ENCODE peak calls at places on chromosomes 1 and 21, in nine cellular contexts. Q is GM23248, X is neuronal stem cell, S is adipocyte, H is fibroblast of lung, M is IMR-90, Y is astrocyte, R is DND-41, J is HCT116. P is an unnamed sample.

GRCh38 chr21:38917045-38917774 is 111.5 kb downstream of the ETS2 start:
- DNase-seq in H (no peak), S (no peak), Q (no peak), J (no peak), X (no peak), R (peak; percentile 32), Y (no peak), M (no peak), P (no peak)

GRCh38 chr1:19872190-19872589 is 10.0 kb upstream of the OTUD3 start:
- DNase-seq in Y (no peak), S (no peak), X (no peak), H (no peak), M (no peak), J (no peak), Q (peak; percentile 33), R (no peak), P (peak; percentile 83)

GRCh38 chr21:34565238-34565637 is 49.7 kb downstream of the RCAN1 start:
- DNase-seq in Q (no peak), M (no peak), J (no peak), S (no peak), H (no peak), Y (no peak), R (no peak), X (no peak), P (no peak)

GRCh38 chr1:10865518-10866313 is 69.3 kb upstream of the CASZ1 start:
- DNase-seq in Y (no peak), J (no peak), X (no peak), S (no peak), R (no peak), H (no peak), Q (no peak), M (no peak), P (no peak)

GRCh38 chr1:169692766-169693460 is 18.5 kb downstream of the SELL start:
- DNase-seq in Q (no peak), H (no peak), R (peak; percentile 75), X (no peak), M (no peak), S (no peak), Y (no peak), J (no peak), P (no peak)

GRCh38 chr1:232555581-232556189 is 74.2 kb downstream of the SIPA1L2 start:
- DNase-seq in R (no peak), H (no peak), Y (no peak), J (no peak), M (peak; percentile 67), Q (peak; percentile 9), X (no peak), S (no peak), P (no peak)

GRCh38 chr1:23736437-23737134 is 6.7 kb upstream of the ELOA start:
- DNase-seq in X (no peak), M (no peak), Q (no peak), S (no peak), H (no peak), Y (no peak), R (no peak), J (no peak), P (no peak)

GRCh38 chr1:119987689-119988088 is 81.8 kb downstream of the NOTCH2 start:
- DNase-seq in S (no peak), R (peak; percentile 16), H (no peak), J (no peak), M (no peak), Y (no peak), X (no peak), Q (no peak), P (no peak)

GRCh38 chr1:56948403-56949023 is 17.3 kb downstream of the C8B start:
- DNase-seq in X (no peak), S (peak; percentile 25), M (peak; percentile 6), Y (peak; percentile 38), J (no peak), H (peak; percentile 3), R (no peak), Q (peak; percentile 52), P (no peak)

GRCh38 chr1:3746389-3746783 is 5.9 kb upstream of the CCDC27 start:
- DNase-seq in H (no peak), S (no peak), M (no peak), X (no peak), Q (peak; percentile 35), R (no peak), Y (no peak), J (no peak), P (no peak)

GRCh38 chr1:3747903-3748302 is 4.3 kb upstream of the CCDC27 start:
- DNase-seq in H (no peak), Y (no peak), M (no peak), X (no peak), Q (no peak), S (no peak), J (no peak), R (no peak), P (no peak)

GRCh38 chr1:3745590-3746381 is 6.5 kb upstream of the CCDC27 start:
- DNase-seq in Q (peak; percentile 15), J (no peak), H (no peak), X (no peak), M (peak; percentile 5), R (no peak), S (no peak), Y (no peak), P (no peak)

GRCh38 chr1:3746784-3747521 is 5.3 kb upstream of the CCDC27 start:
- DNase-seq in Y (peak; percentile 48), H (peak; percentile 74), X (peak; percentile 70), J (no peak), Q (peak; percentile 79), R (no peak), S (peak; percentile 86), M (peak; percentile 55), P (peak; percentile 61)

GRCh38 chr1:3747522-3747848 is 4.8 kb upstream of the CCDC27 start:
- DNase-seq in Y (no peak), M (no peak), H (no peak), R (no peak), X (no peak), Q (no peak), J (no peak), S (no peak), P (no peak)
- H3K9ac ChIP-seq in Y (peak overlapping the region; percentile 77), M (peak overlapping the region; percentile 5), H (peak overlapping the region; percentile 62), R (no peak overlapping the region), X (no peak overlapping the region), Q (peak overlapping the region; percentile 71), J (no peak overlapping the region), S (peak overlapping the region; percentile 83), P (no peak overlapping the region)

GRCh38 chr1:199979071-199979470 is 48.4 kb upstream of the NR5A2 start:
- DNase-seq in M (no peak), J (no peak), S (no peak), X (no peak), H (no peak), Y (no peak), R (peak; percentile 5), Q (no peak), P (no peak)
- H3K9ac ChIP-seq in M (no peak overlapping the region), J (no peak overlapping the region), S (no peak overlapping the region), X (no peak overlapping the region), H (no peak overlapping the region), Y (no peak overlapping the region), R (no peak overlapping the region), Q (no peak overlapping the region), P (no peak overlapping the region)

DNA sequence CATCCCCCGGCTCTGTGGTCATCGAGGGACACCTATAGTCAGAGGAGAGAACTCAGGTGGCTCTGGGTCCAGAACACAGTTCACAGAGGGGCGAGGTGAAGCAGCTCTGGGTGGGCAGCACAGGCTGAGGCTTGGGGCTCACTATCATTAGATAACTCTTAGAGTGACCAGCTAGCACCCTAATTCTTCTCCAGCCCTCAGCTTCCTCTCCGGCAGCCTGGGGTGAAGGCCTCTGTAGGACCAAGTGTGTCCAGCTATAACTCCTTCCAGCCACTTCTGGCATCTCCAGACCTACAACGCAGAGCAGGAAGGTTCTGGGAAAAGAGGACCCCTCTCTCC is 1.4 kb downstream of the ARTN start:
- DNase-seq in R (no peak), Y (no peak), X (no peak), S (no peak), Q (no peak), M (no peak), J (no peak), H (no peak), P (no peak)
- H3K9ac ChIP-seq in R (no peak overlapping the region), Y (no peak overlapping the region), X (no peak overlapping the region), S (no peak overlapping the region), Q (no peak overlapping the region), M (no peak overlapping the region), J (peak overlapping the region; percentile 80), H (no peak overlapping the region), P (peak overlapping the region; percentile 82)

DNA sequence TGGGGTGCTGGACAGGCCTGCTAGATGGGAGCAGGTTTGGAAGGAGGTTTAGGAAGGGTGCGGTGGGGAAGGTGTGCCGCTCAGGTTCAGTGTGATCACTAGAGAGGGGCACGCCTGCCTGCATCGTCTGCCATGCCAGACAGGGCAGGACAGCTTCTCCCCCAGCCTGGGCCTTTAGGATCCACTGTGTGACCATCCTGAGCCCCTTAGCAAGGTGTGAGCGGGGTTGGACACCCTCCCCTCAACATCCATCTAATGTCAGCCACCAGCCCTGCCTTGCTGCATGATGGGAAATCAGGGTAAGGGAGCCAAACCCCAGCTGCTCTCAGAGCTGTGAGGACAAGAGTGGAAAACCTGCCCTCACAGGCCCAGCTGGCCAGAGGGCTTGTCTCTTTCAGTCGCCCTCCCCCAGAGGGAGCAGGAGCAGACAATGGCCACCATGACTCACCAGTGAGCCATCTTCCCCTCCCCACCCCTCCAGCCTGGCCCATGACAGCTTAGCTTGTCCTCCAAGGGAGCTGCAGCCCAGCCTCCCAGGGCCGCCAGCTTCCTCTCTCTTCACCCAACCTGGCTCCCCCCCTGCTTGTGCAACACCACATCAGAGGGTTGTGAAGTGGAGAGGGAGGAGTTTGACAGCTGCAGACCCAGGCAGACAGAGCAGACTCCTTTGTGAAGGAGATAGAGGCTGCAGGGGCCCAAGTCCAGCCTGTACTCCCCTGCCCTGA is 37.0 kb downstream of the NUAK2 start:
- DNase-seq in M (peak; percentile 99), J (peak; percentile 75), X (peak; percentile 86), Y (peak; percentile 98), R (peak; percentile 92), Q (peak; percentile 99), H (peak; percentile 92), S (peak; percentile 89), P (peak; percentile 100)
- H3K9ac ChIP-seq in M (peak overlapping the region; percentile 61), J (peak overlapping the region; percentile 40), X (peak overlapping the region; percentile 73), Y (peak overlapping the region; percentile 71), R (no peak overlapping the region), Q (peak overlapping the region; percentile 39), H (peak overlapping the region; percentile 26), S (peak overlapping the region; percentile 59), P (no peak overlapping the region)

DNA sequence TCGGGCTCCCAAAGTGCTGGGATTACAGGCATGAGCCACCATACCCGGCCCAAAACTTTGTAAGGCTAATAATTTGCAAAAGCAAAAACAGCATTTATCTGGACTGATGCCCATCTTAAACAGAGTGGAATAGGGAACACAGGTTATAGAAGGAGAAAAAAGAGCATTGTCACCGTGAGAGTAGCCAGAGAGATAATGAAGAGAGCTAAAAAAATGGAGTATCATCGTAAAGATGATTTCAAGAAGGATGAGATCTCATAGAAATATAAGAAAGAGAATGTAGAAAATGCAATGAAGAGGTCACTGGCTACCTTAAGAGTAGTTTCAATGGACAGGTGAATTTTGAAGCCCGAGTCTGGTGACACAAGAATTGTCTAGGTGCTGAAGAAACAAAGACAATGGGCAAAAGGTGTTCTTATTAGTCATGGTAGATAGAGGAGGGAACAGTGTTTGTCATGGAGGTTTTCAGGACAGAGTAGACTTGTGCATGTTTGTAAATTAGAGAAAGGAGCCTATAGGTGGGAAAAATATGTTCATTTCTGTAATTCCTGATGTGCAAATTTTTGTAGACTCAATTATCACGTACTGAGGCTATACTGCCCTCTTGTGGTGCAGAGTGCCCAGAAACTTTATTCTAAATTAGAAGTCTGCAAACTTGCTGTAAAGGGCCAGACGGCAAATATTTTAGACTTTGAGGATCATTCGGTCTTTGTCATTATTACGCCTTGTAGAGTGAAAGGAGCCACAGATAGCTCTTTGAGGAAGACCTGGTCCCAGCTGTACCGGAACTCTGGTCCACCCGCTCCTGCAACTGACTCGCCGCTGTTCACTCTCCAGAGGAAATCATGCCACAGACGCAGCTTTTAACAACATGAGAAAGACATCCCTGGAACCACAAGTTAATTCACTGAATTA is 8.1 kb upstream of the TMEM183A start:
- DNase-seq in M (peak; percentile 52), Y (peak; percentile 12), H (peak; percentile 63), R (peak; percentile 61), X (peak; percentile 45), J (peak; percentile 39), Q (peak; percentile 68), S (peak; percentile 84), P (peak; percentile 28)
- H3K9ac ChIP-seq in M (peak overlapping the region; percentile 53), Y (peak overlapping the region; percentile 5), H (no peak overlapping the region), R (peak overlapping the region; percentile 36), X (no peak overlapping the region), J (no peak overlapping the region), Q (peak overlapping the region; percentile 31), S (peak overlapping the region; percentile 1), P (no peak overlapping the region)